ENCODE peak calls at places on chromosomes 6 and 20, in seven cellular contexts. One of them, this sample, is unnamed.

GRCh38 chr6:130693944-130694343 is 133.3 kb upstream of the SMLR1 start:
- DNase-seq in uterus: no peak
- DNase-seq in AG20443: no peak
- DNase-seq in ovary: no peak
- DNase-seq in GM13977: no peak
- DNase-seq in BE2C: no peak
- DNase-seq in posterior vena cava: no peak
- DNase-seq in this sample: no peak

GRCh38 chr6:101232946-101233345 is 160.6 kb upstream of the GRIK2 start:
- DNase-seq in uterus: no peak
- DNase-seq in GM13977: no peak
- DNase-seq in AG20443: no peak
- DNase-seq in BE2C: no peak
- DNase-seq in ovary: no peak
- DNase-seq in posterior vena cava: no peak
- DNase-seq in this sample: no peak

GRCh38 chr6:13421425-13422057 is 65.9 kb downstream of the GFOD1 start:
- DNase-seq in uterus: no peak
- DNase-seq in GM13977: no peak
- DNase-seq in posterior vena cava: no peak
- DNase-seq in BE2C: no peak
- DNase-seq in AG20443: no peak
- DNase-seq in ovary: no peak
- DNase-seq in this sample: no peak

GRCh38 chr20:32539063-32539816 is 45.9 kb downstream of the NOL4L start:
- DNase-seq in AG20443: no peak
- DNase-seq in posterior vena cava: no peak
- DNase-seq in BE2C: no peak
- DNase-seq in uterus: no peak
- DNase-seq in ovary: no peak
- DNase-seq in GM13977: no peak
- DNase-seq in this sample: peak; percentile 50

GRCh38 chr6:109188115-109188411 is 92.8 kb downstream of the CEP57L1 start:
- DNase-seq in AG20443: no peak
- DNase-seq in ovary: no peak
- DNase-seq in posterior vena cava: no peak
- DNase-seq in GM13977: no peak
- DNase-seq in BE2C: no peak
- DNase-seq in uterus: no peak
- DNase-seq in this sample: no peak

GRCh38 chr6:33704215-33704817 is 7.2 kb downstream of the UQCC2 start:
- DNase-seq in ovary: no peak
- DNase-seq in posterior vena cava: no peak
- DNase-seq in BE2C: no peak
- DNase-seq in AG20443: no peak
- DNase-seq in uterus: no peak
- DNase-seq in GM13977: no peak
- DNase-seq in this sample: no peak

GRCh38 chr6:163432300-163432699 is 17.8 kb downstream of the QKI start:
- DNase-seq in ovary: no peak
- DNase-seq in uterus: no peak
- DNase-seq in posterior vena cava: no peak
- DNase-seq in BE2C: no peak
- DNase-seq in AG20443: no peak
- DNase-seq in GM13977: no peak
- DNase-seq in this sample: no peak

GRCh38 chr6:36754582-36755434 is 57.2 kb downstream of the RAB44 start:
- DNase-seq in posterior vena cava: no peak
- DNase-seq in uterus: no peak
- DNase-seq in AG20443: no peak
- DNase-seq in GM13977: no peak
- DNase-seq in ovary: no peak
- DNase-seq in BE2C: no peak
- DNase-seq in this sample: no peak

GRCh38 chr20:25579081-25579770 is 6.1 kb downstream of the NINL start:
- DNase-seq in ovary: no peak
- DNase-seq in GM13977: no peak
- DNase-seq in BE2C: no peak
- DNase-seq in AG20443: no peak
- DNase-seq in posterior vena cava: no peak
- DNase-seq in uterus: no peak
- DNase-seq in this sample: peak; percentile 26

GRCh38 chr20:18267815-18268214 is 20.5 kb upstream of the ZNF133 start:
- DNase-seq in BE2C: no peak
- DNase-seq in ovary: no peak
- DNase-seq in GM13977: no peak
- DNase-seq in uterus: no peak
- DNase-seq in AG20443: no peak
- DNase-seq in posterior vena cava: no peak
- DNase-seq in this sample: peak; percentile 58

GRCh38 chr20:38725959-38726848 is 1.9 kb downstream of the SLC32A1 start:
- DNase-seq in BE2C: peak; percentile 90
- DNase-seq in uterus: peak; percentile 24
- DNase-seq in AG20443: peak; percentile 47
- DNase-seq in GM13977: peak; percentile 73
- DNase-seq in posterior vena cava: no peak
- DNase-seq in ovary: no peak
- DNase-seq in this sample: peak; percentile 91

GRCh38 chr6:42007753-42008528 is 42.4 kb upstream of the TAF8 start:
- DNase-seq in ovary: no peak
- DNase-seq in posterior vena cava: peak; percentile 35
- DNase-seq in AG20443: no peak
- DNase-seq in uterus: no peak
- DNase-seq in BE2C: no peak
- DNase-seq in GM13977: no peak
- DNase-seq in this sample: no peak

GRCh38 chr20:6178537-6178936 is 55.7 kb upstream of the FERMT1 start:
- DNase-seq in posterior vena cava: no peak
- DNase-seq in BE2C: no peak
- DNase-seq in uterus: no peak
- DNase-seq in GM13977: no peak
- DNase-seq in AG20443: no peak
- DNase-seq in ovary: no peak
- DNase-seq in this sample: no peak

GRCh38 chr6:56660374-56660730 is 17.7 kb upstream of the DST start:
- DNase-seq in BE2C: no peak
- DNase-seq in uterus: no peak
- DNase-seq in GM13977: no peak
- DNase-seq in posterior vena cava: no peak
- DNase-seq in ovary: no peak
- DNase-seq in AG20443: no peak
- DNase-seq in this sample: no peak

GRCh38 chr20:64069209-64069613 is 6.2 kb downstream of the TCEA2 start:
- DNase-seq in posterior vena cava: no peak
- DNase-seq in AG20443: no peak
- DNase-seq in ovary: no peak
- DNase-seq in uterus: no peak
- DNase-seq in BE2C: no peak
- DNase-seq in GM13977: no peak
- DNase-seq in this sample: no peak

GRCh38 chr20:8808180-8808535 is 260.7 kb upstream of the PLCB4 start:
- DNase-seq in GM13977: no peak
- DNase-seq in ovary: no peak
- DNase-seq in posterior vena cava: no peak
- DNase-seq in AG20443: no peak
- DNase-seq in BE2C: peak; percentile 23
- DNase-seq in uterus: no peak
- DNase-seq in this sample: no peak

GRCh38 chr20:46004813-46005505 is 3.7 kb upstream of the MMP9 start:
- DNase-seq in AG20443: no peak
- DNase-seq in GM13977: no peak
- DNase-seq in BE2C: no peak
- DNase-seq in uterus: no peak
- DNase-seq in ovary: no peak
- DNase-seq in posterior vena cava: no peak
- DNase-seq in this sample: no peak

GRCh38 chr6:136566007-136566487 is 15.8 kb upstream of the MAP7 start:
- DNase-seq in uterus: no peak
- DNase-seq in GM13977: no peak
- DNase-seq in BE2C: no peak
- DNase-seq in ovary: no peak
- DNase-seq in AG20443: no peak
- DNase-seq in posterior vena cava: peak; percentile 86
- DNase-seq in this sample: no peak

GRCh38 chr6:158040051-158040803 is 58.6 kb downstream of the SYNJ2 start:
- DNase-seq in ovary: peak; percentile 67
- DNase-seq in GM13977: peak; percentile 73
- DNase-seq in BE2C: peak; percentile 57
- DNase-seq in uterus: peak; percentile 57
- DNase-seq in posterior vena cava: peak; percentile 79
- DNase-seq in AG20443: peak; percentile 80
- DNase-seq in this sample: no peak

GRCh38 chr6:168284187-168284586 is 35.4 kb downstream of the DACT2 start:
- DNase-seq in GM13977: no peak
- DNase-seq in posterior vena cava: peak; percentile 26
- DNase-seq in AG20443: no peak
- DNase-seq in ovary: no peak
- DNase-seq in uterus: no peak
- DNase-seq in BE2C: no peak
- DNase-seq in this sample: no peak

GRCh38 chr6:12293931-12294800 is 4.0 kb downstream of the EDN1 start:
- DNase-seq in GM13977: no peak
- DNase-seq in BE2C: no peak
- DNase-seq in ovary: no peak
- DNase-seq in uterus: no peak
- DNase-seq in posterior vena cava: no peak
- DNase-seq in AG20443: no peak
- DNase-seq in this sample: no peak

GRCh38 chr20:64238115-64238825 is 17.3 kb upstream of the PCMTD2 start:
- DNase-seq in GM13977: no peak
- DNase-seq in AG20443: no peak
- DNase-seq in ovary: no peak
- DNase-seq in uterus: no peak
- DNase-seq in BE2C: no peak
- DNase-seq in posterior vena cava: peak; percentile 35
- DNase-seq in this sample: peak; percentile 5

GRCh38 chr20:12201289-12201991 is 283.7 kb downstream of the BTBD3 start:
- DNase-seq in BE2C: no peak
- DNase-seq in ovary: no peak
- DNase-seq in posterior vena cava: no peak
- DNase-seq in GM13977: no peak
- DNase-seq in AG20443: peak; percentile 68
- DNase-seq in uterus: no peak
- DNase-seq in this sample: no peak

GRCh38 chr20:22583773-22584629 is at the start of gene FOXA2:
- DNase-seq in ovary: no peak
- DNase-seq in uterus: no peak
- DNase-seq in posterior vena cava: no peak
- DNase-seq in AG20443: no peak
- DNase-seq in BE2C: no peak
- DNase-seq in GM13977: no peak
- DNase-seq in this sample: no peak

GRCh38 chr20:34177060-34177459 is 64.2 kb upstream of the ASIP start:
- DNase-seq in ovary: no peak
- DNase-seq in uterus: no peak
- DNase-seq in posterior vena cava: no peak
- DNase-seq in AG20443: no peak
- DNase-seq in GM13977: no peak
- DNase-seq in BE2C: no peak
- DNase-seq in this sample: no peak

GRCh38 chr6:144149558-144149893 is 791 bp upstream of the STX11 start:
- DNase-seq in uterus: no peak
- DNase-seq in GM13977: no peak
- DNase-seq in BE2C: no peak
- DNase-seq in posterior vena cava: no peak
- DNase-seq in ovary: no peak
- DNase-seq in AG20443: no peak
- DNase-seq in this sample: no peak

GRCh38 chr6:80336906-80337305 is 230.4 kb downstream of the BCKDHB start:
- DNase-seq in ovary: no peak
- DNase-seq in GM13977: no peak
- DNase-seq in posterior vena cava: no peak
- DNase-seq in BE2C: no peak
- DNase-seq in uterus: no peak
- DNase-seq in AG20443: no peak
- DNase-seq in this sample: no peak

GRCh38 chr6:97186416-97186999 is 96.5 kb downstream of the MMS22L start:
- DNase-seq in BE2C: peak; percentile 80
- DNase-seq in ovary: peak; percentile 47
- DNase-seq in AG20443: peak; percentile 63
- DNase-seq in uterus: peak; percentile 19
- DNase-seq in posterior vena cava: peak; percentile 79
- DNase-seq in GM13977: peak; percentile 40
- DNase-seq in this sample: peak; percentile 77

GRCh38 chr6:32867022-32867477 is 13.1 kb downstream of the PSMB9 start:
- DNase-seq in AG20443: no peak
- DNase-seq in uterus: no peak
- DNase-seq in posterior vena cava: no peak
- DNase-seq in BE2C: no peak
- DNase-seq in ovary: no peak
- DNase-seq in GM13977: no peak
- DNase-seq in this sample: no peak

GRCh38 chr6:111625511-111626331 is 20.0 kb upstream of the TRAF3IP2 start:
- DNase-seq in BE2C: no peak
- DNase-seq in posterior vena cava: no peak
- DNase-seq in AG20443: peak; percentile 52
- DNase-seq in uterus: peak; percentile 51
- DNase-seq in ovary: no peak
- DNase-seq in GM13977: no peak
- DNase-seq in this sample: no peak

GRCh38 chr6:92196320-92196719 is 1223.0 kb downstream of the EPHA7 start:
- DNase-seq in BE2C: peak; percentile 62
- DNase-seq in posterior vena cava: no peak
- DNase-seq in AG20443: no peak
- DNase-seq in GM13977: no peak
- DNase-seq in ovary: no peak
- DNase-seq in uterus: no peak
- DNase-seq in this sample: no peak

GRCh38 chr20:24875078-24875477 is 74.0 kb upstream of the CST7 start:
- DNase-seq in posterior vena cava: no peak
- DNase-seq in AG20443: no peak
- DNase-seq in GM13977: no peak
- DNase-seq in uterus: no peak
- DNase-seq in ovary: no peak
- DNase-seq in BE2C: no peak
- DNase-seq in this sample: no peak

GRCh38 chr6:137171824-137172733 is 1.4 kb downstream of the IL22RA2 start:
- DNase-seq in uterus: no peak
- DNase-seq in BE2C: no peak
- DNase-seq in ovary: no peak
- DNase-seq in posterior vena cava: no peak
- DNase-seq in GM13977: peak; percentile 32
- DNase-seq in AG20443: no peak
- DNase-seq in this sample: no peak

GRCh38 chr6:6984585-6985366 is 123.0 kb upstream of the RREB1 start:
- DNase-seq in uterus: no peak
- DNase-seq in ovary: no peak
- DNase-seq in GM13977: no peak
- DNase-seq in BE2C: no peak
- DNase-seq in AG20443: no peak
- DNase-seq in posterior vena cava: no peak
- DNase-seq in this sample: no peak

GRCh38 chr6:43013020-43013842 is 515 bp downstream of the MEA1 start:
- DNase-seq in BE2C: no peak
- DNase-seq in GM13977: no peak
- DNase-seq in uterus: no peak
- DNase-seq in posterior vena cava: no peak
- DNase-seq in AG20443: no peak
- DNase-seq in ovary: no peak
- DNase-seq in this sample: no peak

GRCh38 chr20:24981750-24982149 is 10.8 kb downstream of the APMAP start:
- DNase-seq in GM13977: no peak
- DNase-seq in ovary: no peak
- DNase-seq in AG20443: no peak
- DNase-seq in uterus: no peak
- DNase-seq in posterior vena cava: no peak
- DNase-seq in BE2C: no peak
- DNase-seq in this sample: no peak

GRCh38 chr20:965956-966355 is 36.2 kb downstream of the RSPO4 start:
- DNase-seq in AG20443: no peak
- DNase-seq in uterus: no peak
- DNase-seq in BE2C: no peak
- DNase-seq in GM13977: no peak
- DNase-seq in posterior vena cava: no peak
- DNase-seq in ovary: no peak
- DNase-seq in this sample: no peak